ENCODE peak calls at places on chromosomes 7 and 10, in nine cellular contexts. R, D, H, L, Z, N, Q, P and S are unnamed samples.
A peak's percentile ranks its signal among the peaks of the same experiment; 100 is the strongest.

GRCh38 chr7:96344236-96344635 is 22.3 kb upstream of the SLC25A13 start:
- DNase-seq in R (no peak), D (no peak), H (no peak), L (no peak), Z (no peak), N (no peak), Q (no peak), P (no peak), S (no peak)

GRCh38 chr10:44873156-44873555 is 38.0 kb upstream of the TMEM72 start:
- DNase-seq in R (no peak), D (no peak), H (no peak), L (no peak), Z (no peak), N (no peak), Q (no peak), P (no peak), S (no peak)

GRCh38 chr7:37833107-37833817 is 15.1 kb upstream of the NME8 start:
- DNase-seq in R (peak; percentile 25), D (peak; percentile 39), H (peak; percentile 71), L (no peak), Z (peak; percentile 23), N (peak; percentile 67), Q (peak; percentile 59), P (no peak), S (peak; percentile 56)

GRCh38 chr7:142375710-142376313 is 118.0 kb upstream of the PRSS58 start:
- DNase-seq in R (peak; percentile 58), D (peak; percentile 46), H (peak; percentile 40), L (no peak), Z (no peak), N (no peak), Q (peak; percentile 4), P (no peak), S (peak; percentile 38)

GRCh38 chr7:23380961-23381360 is 81.8 kb downstream of the MALSU1 start:
- DNase-seq in R (no peak), D (no peak), H (no peak), L (no peak), Z (no peak), N (no peak), Q (no peak), P (no peak), S (no peak)

GRCh38 chr7:74453321-74454011 is at the start of gene GTF2IRD1:
- DNase-seq in R (peak; percentile 78), D (peak; percentile 71), H (peak; percentile 74), L (peak; percentile 61), Z (peak; percentile 56), N (peak; percentile 87), Q (peak; percentile 79), P (peak; percentile 52), S (peak; percentile 66)

GRCh38 chr7:44082541-44083207 is 344 bp upstream of the POLM start:
- DNase-seq in R (peak; percentile 100), D (peak; percentile 99), H (peak; percentile 100), L (peak; percentile 93), Z (peak; percentile 97), N (peak; percentile 99), Q (peak; percentile 99), P (peak; percentile 98), S (peak; percentile 99)

GRCh38 chr10:16440396-16441105 is 3.7 kb downstream of the PTER start:
- DNase-seq in R (peak; percentile 2), D (peak; percentile 53), H (no peak), L (no peak), Z (no peak), N (no peak), Q (no peak), P (no peak), S (no peak)

GRCh38 chr10:68153473-68154210 is 44.4 kb downstream of the MYPN start:
- DNase-seq in R (peak; percentile 99), D (peak; percentile 13), H (peak; percentile 46), L (no peak), Z (no peak), N (peak; percentile 44), Q (peak; percentile 68), P (no peak), S (no peak)

GRCh38 chr10:13372524-13372923 is 24.4 kb upstream of the SEPHS1 start:
- DNase-seq in R (no peak), D (no peak), H (no peak), L (no peak), Z (no peak), N (no peak), Q (no peak), P (no peak), S (no peak)

GRCh38 chr10:43986396-43986795 is 337.7 kb upstream of the ZNF32 start:
- DNase-seq in R (no peak), D (no peak), H (no peak), L (no peak), Z (no peak), N (no peak), Q (no peak), P (no peak), S (no peak)

GRCh38 chr7:137760111-137760510 is 86.7 kb downstream of the DGKI start:
- DNase-seq in R (no peak), D (no peak), H (no peak), L (no peak), Z (no peak), N (no peak), Q (peak; percentile 13), P (no peak), S (no peak)